ENCODE peak calls at places on chromosome 7, in seven cellular contexts. L is hepatocyte; C is CD4-positive, CD25-positive, alpha-beta regulatory T cell; Q is body of pancreas; F is GM23248; N is HAP-1; B is fibroblast of lung. M is an unnamed sample. For H3K36me3, the result is how much of the 10 kb centered on the place peaks cover.

GRCh38 chr7:105473163-105473562 is 48.9 kb downstream of the PUS7 start:
- DNase-seq in L (peak), C (no peak), Q (no peak), F (peak), N (no peak), B (peak), M (peak)

GRCh38 chr7:42730621-42731020 is 181.2 kb downstream of the C7orf25 start:
- DNase-seq in L (no peak), C (no peak), Q (no peak), F (no peak), N (no peak), B (no peak), M (no peak)

GRCh38 chr7:111053035-111053434 is 37.9 kb upstream of the LRRN3 start:
- DNase-seq in L (no peak), C (no peak), Q (no peak), F (no peak), N (peak), B (no peak), M (no peak)

GRCh38 chr7:152076324-152076821 is 50.9 kb downstream of the GALNT11 start:
- DNase-seq in L (peak), C (peak), Q (peak), F (peak), N (peak), B (no peak), M (no peak)

GRCh38 chr7:15096853-15097252 is 194.3 kb upstream of the DGKB start:
- DNase-seq in L (no peak), C (no peak), Q (no peak), F (no peak), N (no peak), B (no peak), M (no peak)

GRCh38 chr7:139588632-139589031 is 65.1 kb downstream of the CLEC2L start:
- DNase-seq in L (peak), C (no peak), Q (peak), F (peak), N (no peak), B (peak), M (peak)

GRCh38 chr7:73703225-73703624 is 16.2 kb downstream of the STX1A start:
- DNase-seq in L (no peak), C (no peak), Q (no peak), F (no peak), N (no peak), B (no peak), M (no peak)

GRCh38 chr7:1802899-1803298 is 132.8 kb downstream of the ELFN1 start:
- DNase-seq in L (no peak), C (no peak), Q (no peak), F (no peak), N (no peak), B (no peak), M (no peak)

GRCh38 chr7:69208848-69209247 is 389.4 kb upstream of the AUTS2 start:
- DNase-seq in L (no peak), C (no peak), Q (no peak), F (no peak), N (no peak), B (no peak), M (no peak)

GRCh38 chr7:1912472-1913289 is 242.6 kb downstream of the ELFN1 start:
- DNase-seq in L (peak), C (no peak), Q (peak), F (no peak), N (no peak), B (peak), M (peak)

GRCh38 chr7:85815511-85815910 is 628.7 kb upstream of the SEMA3D start:
- DNase-seq in L (no peak), C (no peak), Q (no peak), F (no peak), N (no peak), B (no peak), M (no peak)

GRCh38 chr7:1989049-1989860 is 243.5 kb downstream of the MAD1L1 start:
- DNase-seq in L (no peak), C (no peak), Q (no peak), F (no peak), N (no peak), B (no peak), M (no peak)

GRCh38 chr7:54812747-54813146 is 53.7 kb upstream of the SEC61G start:
- DNase-seq in L (no peak), C (no peak), Q (no peak), F (no peak), N (no peak), B (peak), M (no peak)

GRCh38 chr7:36265720-36266119 is 112.7 kb downstream of the EEPD1 start:
- DNase-seq in L (no peak), C (no peak), Q (peak), F (no peak), N (no peak), B (peak), M (no peak)

GRCh38 chr7:130877236-130877635 is 143.2 kb upstream of the KLF14 start:
- DNase-seq in L (no peak), C (no peak), Q (no peak), F (no peak), N (no peak), B (no peak), M (no peak)

GRCh38 chr7:130880668-130881067 is 146.7 kb upstream of the KLF14 start:
- DNase-seq in L (no peak), C (no peak), Q (no peak), F (peak), N (no peak), B (no peak), M (no peak)

GRCh38 chr7:130877676-130878305 is 143.8 kb upstream of the KLF14 start:
- DNase-seq in L (no peak), C (no peak), Q (no peak), F (peak), N (no peak), B (no peak), M (no peak)

GRCh38 chr7:130878785-130879184 is 144.8 kb upstream of the KLF14 start:
- DNase-seq in L (no peak), C (no peak), Q (no peak), F (no peak), N (no peak), B (peak), M (no peak)

DNA sequence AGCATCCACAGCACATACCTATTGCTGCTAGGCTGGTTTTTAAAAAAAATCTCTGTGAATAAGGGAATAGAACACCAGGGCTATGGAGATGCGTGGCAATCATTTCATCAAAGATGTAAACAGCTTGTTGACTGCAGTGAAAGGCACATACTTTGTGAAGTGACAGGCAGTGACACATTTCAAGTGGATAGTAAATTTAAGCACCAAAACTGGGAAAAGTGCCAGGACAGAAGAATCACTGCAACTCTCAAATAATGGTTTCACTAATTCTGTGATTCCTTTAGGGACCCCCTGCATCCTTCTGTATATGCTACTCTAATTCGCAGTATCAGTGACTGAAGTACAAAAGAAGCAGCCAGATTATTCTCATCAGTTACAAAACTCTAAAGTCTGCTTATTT is 145.2 kb upstream of the KLF14 start:
- DNase-seq in L (no peak), C (no peak), Q (no peak), F (peak), N (no peak), B (no peak), M (no peak)
- H3K36me3 ChIP-seq in L (under half), C (half or more), Q (under half), F (half or more), N (under half), B (under half), M (half or more)

GRCh38 chr7:149181136-149181790 is 14.1 kb upstream of the ZNF282 start:
- DNase-seq in L (no peak), C (no peak), Q (no peak), F (no peak), N (no peak), B (no peak), M (no peak)
- H3K36me3 ChIP-seq in L (under half), C (under half), Q (under half), F (under half), N (under half), B (under half), M (under half)

GRCh38 chr7:65980478-65981250 is 1.3 kb downstream of the GUSB start:
- DNase-seq in L (peak), C (peak), Q (peak), F (peak), N (peak), B (peak), M (peak)
- H3K36me3 ChIP-seq in L (under half), C (under half), Q (under half), F (under half), N (under half), B (under half), M (under half)

DNA sequence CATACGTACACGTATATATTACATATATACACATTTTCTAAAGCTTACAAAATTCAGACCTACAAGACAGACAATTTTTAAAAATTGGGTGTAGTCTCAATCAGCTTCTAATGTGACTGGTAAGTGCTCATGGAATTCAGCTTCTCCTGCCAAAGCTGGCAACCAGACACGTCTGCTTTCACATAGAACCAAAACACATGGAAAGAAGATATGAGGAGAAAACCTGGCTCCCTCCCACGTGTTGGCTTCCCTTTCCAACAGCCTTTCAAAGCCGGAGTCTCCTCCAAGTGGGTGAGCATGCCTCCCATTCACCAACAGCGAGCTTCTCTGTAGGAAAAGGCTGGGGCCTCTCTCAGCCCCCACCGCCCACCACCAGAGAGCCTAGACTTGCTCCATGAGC is 33.4 kb downstream of the CDCA7L start:
- DNase-seq in L (no peak), C (no peak), Q (no peak), F (peak), N (no peak), B (peak), M (no peak)
- H3K36me3 ChIP-seq in L (under half), C (under half), Q (under half), F (under half), N (under half), B (under half), M (under half)

DNA sequence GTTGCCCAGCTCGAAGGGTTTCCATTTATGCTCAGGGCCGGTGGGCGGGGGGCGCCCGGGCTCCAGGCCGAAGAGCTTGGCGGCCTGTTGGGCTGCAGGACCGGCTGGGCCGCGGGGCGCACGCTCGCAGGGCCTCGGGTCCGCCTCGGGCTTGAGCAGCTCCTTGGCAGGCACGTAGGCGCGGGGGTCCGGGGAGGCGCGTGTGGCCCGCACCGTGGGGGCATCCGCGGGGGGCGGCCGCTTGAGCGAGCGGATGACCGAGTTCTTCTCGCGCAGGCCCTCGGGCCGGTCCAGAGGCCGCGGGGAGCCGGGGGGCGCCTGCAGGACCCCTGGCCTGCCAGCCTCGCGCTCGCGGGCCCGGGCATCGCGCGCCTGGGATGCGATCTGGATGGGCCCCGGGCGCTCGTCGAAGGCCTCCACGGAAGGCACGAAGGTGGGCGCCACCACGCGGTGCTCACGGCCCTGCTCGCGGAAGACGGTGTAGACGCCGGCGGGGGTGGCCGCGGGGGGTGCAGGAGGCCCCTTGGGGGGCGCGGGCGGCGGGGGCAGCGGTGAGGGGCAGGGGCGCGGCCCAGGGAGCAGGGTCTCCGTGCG is 35.3 kb downstream of the TNRC18 start:
- DNase-seq in L (no peak), C (no peak), Q (no peak), F (no peak), N (no peak), B (no peak), M (no peak)
- H3K36me3 ChIP-seq in L (under half), C (half or more), Q (under half), F (under half), N (under half), B (under half), M (under half)

GRCh38 chr7:127578711-127579275 is 6.6 kb downstream of the GCC1 start:
- DNase-seq in L (no peak), C (no peak), Q (no peak), F (no peak), N (no peak), B (no peak), M (no peak)
- H3K36me3 ChIP-seq in L (under half), C (under half), Q (under half), F (under half), N (under half), B (under half), M (under half)

GRCh38 chr7:98287486-98287959 is 6.0 kb downstream of the BRI3 start:
- DNase-seq in L (peak), C (no peak), Q (peak), F (no peak), N (no peak), B (no peak), M (no peak)

GRCh38 chr7:98286701-98287485 is 5.4 kb downstream of the BRI3 start:
- DNase-seq in L (peak), C (no peak), Q (peak), F (peak), N (no peak), B (no peak), M (no peak)

GRCh38 chr7:98289333-98289875 is 7.9 kb downstream of the BRI3 start:
- DNase-seq in L (no peak), C (no peak), Q (no peak), F (no peak), N (no peak), B (no peak), M (no peak)

GRCh38 chr7:98286093-98286525 is 4.6 kb downstream of the BRI3 start:
- DNase-seq in L (peak), C (no peak), Q (peak), F (peak), N (no peak), B (peak), M (peak)

GRCh38 chr7:98288064-98288823 is 6.8 kb downstream of the BRI3 start:
- DNase-seq in L (no peak), C (no peak), Q (peak), F (peak), N (no peak), B (no peak), M (no peak)
- H3K36me3 ChIP-seq in L (under half), C (under half), Q (under half), F (under half), N (under half), B (under half), M (half or more)

GRCh38 chr7:130986271-130986690 is 252.3 kb upstream of the KLF14 start:
- DNase-seq in L (no peak), C (peak), Q (no peak), F (peak), N (no peak), B (no peak), M (no peak)

GRCh38 chr7:130990178-130990832 is 256.3 kb upstream of the KLF14 start:
- DNase-seq in L (no peak), C (peak), Q (no peak), F (no peak), N (no peak), B (no peak), M (no peak)

GRCh38 chr7:130988443-130988842 is 254.4 kb upstream of the KLF14 start:
- DNase-seq in L (no peak), C (peak), Q (no peak), F (peak), N (no peak), B (peak), M (peak)

GRCh38 chr7:130987092-130987491 is 253.1 kb upstream of the KLF14 start:
- DNase-seq in L (no peak), C (no peak), Q (no peak), F (no peak), N (no peak), B (peak), M (no peak)

DNA sequence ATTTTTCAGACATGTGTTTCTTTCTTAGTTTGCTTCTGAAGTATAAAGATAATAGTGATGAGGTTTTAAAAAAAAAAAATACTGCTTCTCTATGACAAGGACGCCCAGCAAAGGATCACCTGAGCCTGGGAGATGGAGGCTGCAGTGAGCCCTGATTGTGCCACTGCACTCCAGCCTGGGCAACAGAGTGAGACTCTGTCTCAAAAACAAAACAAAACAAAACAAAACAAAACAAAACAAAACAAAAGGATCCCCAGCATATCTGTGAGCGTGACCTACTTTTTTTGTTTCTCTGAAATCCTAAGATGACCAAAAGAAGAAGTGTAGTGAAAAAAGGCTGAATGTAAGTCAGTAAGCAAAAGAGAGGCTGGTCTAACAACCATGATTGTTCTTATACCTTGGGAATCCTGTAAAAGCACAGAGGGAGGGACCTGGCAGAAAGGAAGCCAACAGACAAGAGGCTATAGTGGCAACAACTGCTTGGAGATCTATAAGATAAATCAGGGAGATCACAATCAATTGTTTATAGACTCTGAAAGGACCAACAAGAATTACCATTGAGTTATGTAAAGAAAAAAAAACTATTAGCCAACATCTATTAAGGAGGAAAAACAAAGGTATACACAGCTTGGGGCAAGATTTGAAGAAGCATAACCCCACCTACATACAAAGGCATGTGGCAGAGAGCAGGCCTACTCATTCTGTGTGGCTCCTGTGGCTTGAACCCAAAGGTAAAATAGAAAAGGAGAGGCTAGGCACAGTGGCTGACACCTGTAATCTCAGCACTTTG is 255.2 kb upstream of the KLF14 start:
- DNase-seq in L (no peak), C (no peak), Q (no peak), F (no peak), N (no peak), B (no peak), M (no peak)
- H3K36me3 ChIP-seq in L (under half), C (under half), Q (under half), F (under half), N (under half), B (under half), M (under half)

M was measured in brain microvascular endothelial cell.